ENCODE peak calls at places on chromosomes 3 and 15, in six cellular contexts. E is T-helper 2 cell; M is activated CD4-positive, alpha-beta T cell treated with anti-CD3 and anti-CD28 coated beads, Interleukin-2, amount 10 ng/mL, durations not matched to agents 7 days and 5 days; K is fibroblast of mammary gland; Z is NCI-H1930; I is posterior vena cava. W is an unnamed sample.

GRCh38 chr3:49649576-49649975 is 24.6 kb upstream of the APEH start:
- DNase-seq in K (no peak), I (no peak), M (no peak), Z (no peak), E (no peak), W (no peak)

GRCh38 chr3:113210608-113211369 is 568 bp upstream of the BOC start:
- DNase-seq in E (no peak), Z (no peak), K (peak), M (no peak), I (no peak), W (no peak)

GRCh38 chr15:48544816-48545215 is 100.7 kb downstream of the FBN1 start:
- DNase-seq in Z (no peak), M (no peak), K (peak), E (no peak), I (no peak), W (no peak)

GRCh38 chr3:138338816-138339215 is 9.2 kb upstream of the NME9 start:
- DNase-seq in K (no peak), E (no peak), Z (no peak), I (no peak), M (no peak), W (no peak)

GRCh38 chr3:49775538-49775937 is 10.8 kb downstream of the IP6K1 start:
- DNase-seq in E (no peak), M (no peak), Z (no peak), K (no peak), I (no peak), W (no peak)

GRCh38 chr3:126928921-126929485 is 53.9 kb upstream of the PLXNA1 start:
- DNase-seq in I (peak), Z (no peak), K (no peak), E (no peak), M (no peak), W (no peak)

GRCh38 chr3:177194319-177194718 is 3.0 kb downstream of the TBL1XR1 start:
- DNase-seq in M (no peak), E (no peak), K (no peak), I (no peak), Z (no peak), W (no peak)

GRCh38 chr3:136751259-136752045 is 726 bp downstream of the STAG1 start:
- DNase-seq in E (peak), M (peak), Z (peak), I (peak), K (peak), W (peak)

GRCh38 chr3:115518100-115518852 is 105.0 kb upstream of the GAP43 start:
- DNase-seq in M (no peak), E (no peak), I (peak), K (peak), Z (no peak), W (no peak)

W was measured in CD8-positive, alpha-beta T cell.